ENCODE peak calls at places on chromosomes 16 and 17, in five cellular contexts. Y is CD4-positive, alpha-beta memory T cell; A is upper lobe of right lung; L is cardiac muscle cell; O is heart left ventricle. U is an unnamed sample.

GRCh38 chr17:3318336-3318735 is 20.2 kb upstream of the OR3A1 start:
- DNase-seq in O (no peak), Y (no peak), A (no peak), L (peak; percentile 1), U (no peak)

GRCh38 chr16:4936181-4936990 is 562 bp downstream of the PPL start:
- DNase-seq in O (no peak), A (peak; percentile 87), Y (no peak), L (no peak), U (no peak)

GRCh38 chr17:71709974-71710373 is 410.8 kb upstream of the SOX9 start:
- DNase-seq in O (no peak), A (no peak), L (no peak), Y (no peak), U (no peak)

GRCh38 chr16:13098536-13098935 is 197.1 kb downstream of the SHISA9 start:
- DNase-seq in Y (no peak), L (no peak), A (no peak), O (no peak), U (no peak)

GRCh38 chr16:3797904-3798811 is 80.8 kb upstream of the TRAP1 start:
- DNase-seq in L (no peak), A (no peak), O (no peak), Y (no peak), U (no peak)

GRCh38 chr16:83336630-83337029 is 471.1 kb upstream of the HSBP1 start:
- DNase-seq in L (peak; percentile 62), Y (no peak), O (no peak), A (no peak), U (no peak)

GRCh38 chr16:77191259-77191969 is 424 bp downstream of the MON1B start:
- DNase-seq in A (peak; percentile 71), O (no peak), L (peak; percentile 13), Y (no peak), U (no peak)

GRCh38 chr17:17406225-17406624 is 70.6 kb upstream of the MED9 start:
- DNase-seq in L (no peak), A (peak; percentile 65), Y (no peak), O (no peak), U (peak; percentile 64)

GRCh38 chr17:39000021-39000601 is 32.9 kb upstream of the FBXO47 start:
- DNase-seq in O (no peak), A (no peak), L (no peak), Y (no peak), U (no peak)

DNA sequence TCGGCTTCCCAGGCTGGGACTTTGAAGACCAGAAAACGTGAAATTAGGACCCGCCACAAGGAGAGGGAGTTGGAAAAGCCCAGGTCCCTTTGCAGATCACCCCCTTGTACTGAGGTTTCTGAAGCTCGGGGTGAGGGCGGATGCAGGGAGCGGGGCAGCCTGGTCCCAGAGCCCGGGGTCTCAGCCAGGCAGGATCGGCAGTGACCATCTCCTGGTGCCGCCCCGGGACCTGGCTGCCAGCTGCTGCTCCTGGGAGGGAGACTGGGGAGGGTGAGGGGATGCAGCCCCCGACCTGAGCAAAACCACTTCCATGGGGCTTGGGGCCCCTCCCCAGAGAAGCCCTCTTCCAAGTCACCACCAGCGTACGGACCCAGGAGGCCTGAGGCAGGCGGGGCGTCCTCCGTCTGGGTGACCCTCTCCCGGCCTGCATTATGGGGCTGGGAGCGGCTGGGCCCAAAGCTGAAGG is 14.9 kb downstream of the CD7 start:
- DNase-seq in A (peak; percentile 60), O (no peak), L (no peak), Y (no peak), U (no peak)
- H3K4me1 ChIP-seq in A (peaks cover 16% of the 10 kb centered on the region), O (peaks cover 5% of the 10 kb centered on the region), L (peaks cover 18% of the 10 kb centered on the region), Y (peaks cover 82% of the 10 kb centered on the region), U (peaks cover 21% of the 10 kb centered on the region)

DNA sequence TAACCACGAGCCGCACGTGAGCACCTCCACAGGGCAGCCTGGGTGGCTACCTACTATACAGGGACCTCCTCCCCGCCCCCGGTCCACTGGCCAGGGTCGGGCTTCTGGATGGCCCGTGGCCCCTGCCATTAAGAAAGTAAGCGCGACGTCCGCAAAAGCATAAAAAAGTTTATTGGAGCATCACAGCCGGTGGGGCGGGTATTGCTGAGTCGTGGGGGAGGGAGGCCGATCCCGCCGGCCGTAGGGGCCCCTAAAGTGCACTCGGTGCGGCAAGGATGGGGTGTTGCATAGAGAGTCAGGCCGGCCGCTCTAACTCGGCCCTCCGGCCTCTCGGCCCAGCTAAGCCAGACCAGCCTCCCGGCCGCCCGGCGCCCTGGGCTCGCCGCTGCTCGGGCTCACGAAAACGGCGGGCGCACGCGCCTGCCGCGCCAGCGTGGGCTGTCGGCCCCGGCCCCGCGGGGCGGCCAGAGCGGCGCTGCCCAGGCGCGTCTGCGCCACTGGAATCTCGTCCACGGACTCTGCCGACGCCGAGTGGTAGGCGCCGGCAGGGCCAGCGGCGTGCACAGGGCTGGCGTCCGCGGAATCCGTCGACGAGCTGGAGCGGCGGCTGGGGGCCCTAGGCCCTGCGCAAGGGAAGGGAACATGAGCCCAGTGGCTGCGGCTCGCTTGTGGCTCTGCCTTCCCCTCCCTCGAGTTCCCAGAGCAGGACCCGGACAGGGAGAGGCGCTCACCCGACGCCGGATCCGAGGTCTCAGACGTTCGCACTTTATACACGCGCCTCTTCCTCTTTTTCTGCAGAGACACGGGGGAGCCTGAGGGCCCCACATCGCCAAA is 1.2 kb upstream of the TPPP3 start:
- DNase-seq in Y (peak; percentile 9), A (peak; percentile 68), O (peak; percentile 45), L (no peak), U (no peak)
- H3K4me1 ChIP-seq in Y (peaks cover 15% of the 10 kb centered on the region), A (peaks cover 46% of the 10 kb centered on the region), O (peaks cover 36% of the 10 kb centered on the region), L (peaks cover 14% of the 10 kb centered on the region), U (no peaks in the 10 kb centered on the region)

DNA sequence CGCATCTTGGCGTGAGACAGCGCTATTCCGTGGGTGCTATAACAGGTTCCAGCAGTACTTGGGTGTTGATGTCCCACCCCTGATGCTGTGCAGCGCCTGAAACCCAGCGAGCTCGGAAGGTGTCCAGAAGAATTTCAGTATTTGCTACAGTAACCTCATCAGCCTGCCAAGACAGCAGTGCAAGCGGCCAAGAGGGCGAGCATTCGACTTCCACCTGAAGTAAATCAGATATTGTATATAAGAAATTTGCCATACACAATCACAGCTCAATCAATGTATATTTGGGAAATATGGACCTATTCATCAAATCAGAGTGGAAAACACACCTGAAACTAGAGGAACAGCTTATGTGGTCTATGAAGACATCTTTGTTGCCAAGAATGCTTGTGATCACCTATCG is 13.0 kb downstream of the APPBP2 start:
- DNase-seq in O (no peak), Y (no peak), L (no peak), A (no peak), U (no peak)
- H3K4me1 ChIP-seq in O (no peaks in the 10 kb centered on the region), Y (peaks cover 7% of the 10 kb centered on the region), L (no peaks in the 10 kb centered on the region), A (peaks cover 9% of the 10 kb centered on the region), U (peaks cover 16% of the 10 kb centered on the region)

DNA sequence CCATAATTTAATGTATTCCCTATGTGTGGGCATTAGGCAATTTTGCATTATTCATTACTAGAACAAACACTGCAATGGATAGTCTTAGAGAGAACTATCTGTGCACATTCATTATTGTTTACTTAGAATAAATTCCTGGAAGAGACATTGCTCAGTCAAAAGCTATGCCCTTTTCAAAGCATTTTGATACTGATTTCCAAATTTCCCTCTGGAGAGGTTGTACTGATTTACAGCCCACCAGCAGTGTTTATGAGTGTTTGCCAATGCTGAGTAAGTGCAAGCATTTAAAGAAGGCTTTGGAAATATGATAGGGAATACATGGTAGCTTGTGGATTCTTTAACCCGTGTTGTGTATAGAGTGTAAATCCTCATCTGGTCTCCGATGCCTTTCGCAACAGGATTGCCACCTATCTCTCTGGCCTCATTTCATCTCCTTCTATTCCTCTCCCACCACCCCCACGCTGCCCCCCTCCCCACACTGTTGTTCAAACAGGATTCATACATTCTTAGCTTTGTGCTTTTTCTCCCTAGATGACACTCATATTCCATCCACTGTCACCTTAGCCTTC is 33.4 kb upstream of the MMD start:
- DNase-seq in Y (no peak), A (no peak), L (peak; percentile 87), O (no peak), U (no peak)
- H3K4me1 ChIP-seq in Y (no peaks in the 10 kb centered on the region), A (peaks cover 11% of the 10 kb centered on the region), L (peaks cover 10% of the 10 kb centered on the region), O (no peaks in the 10 kb centered on the region), U (no peaks in the 10 kb centered on the region)

GRCh38 chr16:89320717-89321501 is 103.4 kb downstream of the ZNF778 start:
- DNase-seq in A (no peak), Y (no peak), O (peak; percentile 79), L (peak; percentile 61), U (no peak)
- H3K4me1 ChIP-seq in A (peaks cover 95% of the 10 kb centered on the region), Y (peaks cover 99% of the 10 kb centered on the region), O (peaks cover 94% of the 10 kb centered on the region), L (peaks cover 60% of the 10 kb centered on the region), U (peaks cover 98% of the 10 kb centered on the region)

DNA sequence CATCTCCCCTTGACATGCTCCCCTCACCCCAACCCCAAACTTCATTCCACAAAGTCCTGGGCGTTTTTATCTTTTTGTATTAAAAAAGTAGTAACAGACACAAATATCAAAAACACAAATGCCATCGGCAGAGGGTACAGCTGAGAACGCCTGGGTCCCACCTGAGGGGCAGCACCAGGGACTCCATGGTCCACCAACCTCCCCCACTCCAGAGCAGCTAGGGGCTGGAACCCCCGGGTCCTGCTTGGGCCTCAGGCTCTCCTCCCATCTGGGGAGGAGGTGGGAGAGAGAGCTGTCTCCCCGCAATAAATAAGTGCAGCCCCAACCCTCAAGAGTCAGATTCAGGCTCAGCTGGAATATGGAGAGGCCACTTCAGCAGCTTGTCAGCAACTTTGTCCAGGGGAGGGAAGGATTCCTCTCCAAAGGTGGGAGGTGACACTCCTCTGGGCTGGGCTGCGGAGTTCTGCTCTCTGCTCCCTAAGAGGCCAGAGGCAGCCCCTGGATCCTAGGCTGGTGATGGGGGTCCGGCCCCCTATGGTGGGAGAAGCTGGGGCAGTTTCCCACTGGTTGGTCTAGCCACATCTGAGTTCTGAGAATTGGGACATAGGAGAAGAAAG is 11.7 kb downstream of the PER1 start:
- DNase-seq in Y (peak; percentile 14), L (no peak), A (no peak), O (no peak), U (no peak)
- H3K4me1 ChIP-seq in Y (peaks cover 20% of the 10 kb centered on the region), L (peaks cover 5% of the 10 kb centered on the region), A (peaks cover 18% of the 10 kb centered on the region), O (peaks cover 15% of the 10 kb centered on the region), U (peaks cover 37% of the 10 kb centered on the region)

GRCh38 chr16:30953111-30953510 is 4.2 kb downstream of the ORAI3 start:
- DNase-seq in L (no peak), O (no peak), Y (no peak), A (no peak), U (no peak)
- H3K4me1 ChIP-seq in L (peaks cover 4% of the 10 kb centered on the region), O (peaks cover 23% of the 10 kb centered on the region), Y (peaks cover 29% of the 10 kb centered on the region), A (peaks cover 24% of the 10 kb centered on the region), U (no peaks in the 10 kb centered on the region)